ENCODE peak calls at places on chromosomes 12 and 14, in ten cellular contexts. One of them, this sample, is unnamed.

GRCh38 chr12:88638388-88638787 is 58.1 kb upstream of the KITLG start:
- DNase-seq in left lung: no peak
- DNase-seq in CD8-positive, alpha-beta memory T cell: no peak
- DNase-seq in WERI-Rb-1: no peak
- DNase-seq in K562: no peak
- DNase-seq in fibroblast of lung: peak
- DNase-seq in stomach: no peak
- DNase-seq in right atrium auricular region: no peak
- DNase-seq in mesenchymal stem cell: peak
- DNase-seq in small intestine: no peak
- DNase-seq in this sample: no peak

GRCh38 chr12:58819945-58820344 is 100.4 kb downstream of the LRIG3 start:
- DNase-seq in left lung: no peak
- DNase-seq in CD8-positive, alpha-beta memory T cell: no peak
- DNase-seq in WERI-Rb-1: no peak
- DNase-seq in K562: no peak
- DNase-seq in fibroblast of lung: no peak
- DNase-seq in stomach: no peak
- DNase-seq in right atrium auricular region: no peak
- DNase-seq in mesenchymal stem cell: peak
- DNase-seq in small intestine: no peak
- DNase-seq in this sample: no peak

GRCh38 chr12:66503746-66504145 is 175.1 kb downstream of the GRIP1 start:
- DNase-seq in left lung: no peak
- DNase-seq in CD8-positive, alpha-beta memory T cell: no peak
- DNase-seq in WERI-Rb-1: no peak
- DNase-seq in K562: no peak
- DNase-seq in fibroblast of lung: no peak
- DNase-seq in stomach: no peak
- DNase-seq in right atrium auricular region: no peak
- DNase-seq in mesenchymal stem cell: no peak
- DNase-seq in small intestine: no peak
- DNase-seq in this sample: no peak

GRCh38 chr12:19884081-19884480 is 444.8 kb downstream of the AEBP2 start:
- DNase-seq in left lung: no peak
- DNase-seq in CD8-positive, alpha-beta memory T cell: no peak
- DNase-seq in WERI-Rb-1: no peak
- DNase-seq in K562: no peak
- DNase-seq in fibroblast of lung: peak
- DNase-seq in stomach: no peak
- DNase-seq in right atrium auricular region: no peak
- DNase-seq in mesenchymal stem cell: no peak
- DNase-seq in small intestine: no peak
- DNase-seq in this sample: peak

GRCh38 chr12:39764944-39765560 is 145.4 kb upstream of the ABCD2 start:
- DNase-seq in left lung: no peak
- DNase-seq in CD8-positive, alpha-beta memory T cell: no peak
- DNase-seq in WERI-Rb-1: no peak
- DNase-seq in K562: peak
- DNase-seq in fibroblast of lung: peak
- DNase-seq in stomach: no peak
- DNase-seq in right atrium auricular region: no peak
- DNase-seq in mesenchymal stem cell: peak
- DNase-seq in small intestine: peak
- DNase-seq in this sample: no peak

GRCh38 chr12:72564120-72564519 is 291.9 kb downstream of the TRHDE start:
- DNase-seq in left lung: no peak
- DNase-seq in CD8-positive, alpha-beta memory T cell: no peak
- DNase-seq in WERI-Rb-1: no peak
- DNase-seq in K562: no peak
- DNase-seq in fibroblast of lung: no peak
- DNase-seq in stomach: no peak
- DNase-seq in right atrium auricular region: no peak
- DNase-seq in mesenchymal stem cell: no peak
- DNase-seq in small intestine: no peak
- DNase-seq in this sample: no peak

GRCh38 chr14:76292561-76292960 is 83.4 kb upstream of the ESRRB start:
- DNase-seq in left lung: no peak
- DNase-seq in CD8-positive, alpha-beta memory T cell: no peak
- DNase-seq in WERI-Rb-1: no peak
- DNase-seq in K562: no peak
- DNase-seq in fibroblast of lung: no peak
- DNase-seq in stomach: no peak
- DNase-seq in right atrium auricular region: peak
- DNase-seq in mesenchymal stem cell: no peak
- DNase-seq in small intestine: no peak
- DNase-seq in this sample: no peak

GRCh38 chr14:65732112-65732511 is 319.6 kb downstream of the FUT8 start:
- DNase-seq in left lung: no peak
- DNase-seq in CD8-positive, alpha-beta memory T cell: no peak
- DNase-seq in WERI-Rb-1: no peak
- DNase-seq in K562: no peak
- DNase-seq in fibroblast of lung: no peak
- DNase-seq in stomach: no peak
- DNase-seq in right atrium auricular region: no peak
- DNase-seq in mesenchymal stem cell: no peak
- DNase-seq in small intestine: peak
- DNase-seq in this sample: no peak

GRCh38 chr14:88129306-88130056 is 124.5 kb downstream of the GPR65 start:
- DNase-seq in left lung: no peak
- DNase-seq in CD8-positive, alpha-beta memory T cell: no peak
- DNase-seq in WERI-Rb-1: no peak
- DNase-seq in K562: no peak
- DNase-seq in fibroblast of lung: peak
- DNase-seq in stomach: no peak
- DNase-seq in right atrium auricular region: no peak
- DNase-seq in mesenchymal stem cell: peak
- DNase-seq in small intestine: peak
- DNase-seq in this sample: no peak

GRCh38 chr12:4918950-4919660 is 9.4 kb downstream of the KCNA1 start:
- DNase-seq in left lung: no peak
- DNase-seq in CD8-positive, alpha-beta memory T cell: no peak
- DNase-seq in WERI-Rb-1: no peak
- DNase-seq in K562: no peak
- DNase-seq in fibroblast of lung: no peak
- DNase-seq in stomach: no peak
- DNase-seq in right atrium auricular region: no peak
- DNase-seq in mesenchymal stem cell: no peak
- DNase-seq in small intestine: no peak
- DNase-seq in this sample: no peak

GRCh38 chr12:109264095-109264942 is 44.8 kb downstream of the FOXN4 start:
- DNase-seq in left lung: peak
- DNase-seq in CD8-positive, alpha-beta memory T cell: peak
- DNase-seq in WERI-Rb-1: peak
- DNase-seq in K562: peak
- DNase-seq in fibroblast of lung: peak
- DNase-seq in stomach: peak
- DNase-seq in right atrium auricular region: peak
- DNase-seq in mesenchymal stem cell: peak
- DNase-seq in small intestine: peak
- DNase-seq in this sample: peak

GRCh38 chr14:77267937-77268699 is 2.9 kb downstream of the NGB start:
- DNase-seq in left lung: no peak
- DNase-seq in CD8-positive, alpha-beta memory T cell: no peak
- DNase-seq in WERI-Rb-1: no peak
- DNase-seq in K562: no peak
- DNase-seq in fibroblast of lung: no peak
- DNase-seq in stomach: no peak
- DNase-seq in right atrium auricular region: no peak
- DNase-seq in mesenchymal stem cell: no peak
- DNase-seq in small intestine: no peak
- DNase-seq in this sample: no peak

GRCh38 chr12:76883826-76884225 is 5.0 kb upstream of the CSRP2 start:
- DNase-seq in left lung: no peak
- DNase-seq in CD8-positive, alpha-beta memory T cell: no peak
- DNase-seq in WERI-Rb-1: no peak
- DNase-seq in K562: no peak
- DNase-seq in fibroblast of lung: peak
- DNase-seq in stomach: no peak
- DNase-seq in right atrium auricular region: no peak
- DNase-seq in mesenchymal stem cell: peak
- DNase-seq in small intestine: no peak
- DNase-seq in this sample: peak

GRCh38 chr14:22791302-22791701 is 23.9 kb downstream of the SLC7A7 start:
- DNase-seq in left lung: no peak
- DNase-seq in CD8-positive, alpha-beta memory T cell: no peak
- DNase-seq in WERI-Rb-1: no peak
- DNase-seq in K562: peak
- DNase-seq in fibroblast of lung: peak
- DNase-seq in stomach: no peak
- DNase-seq in right atrium auricular region: no peak
- DNase-seq in mesenchymal stem cell: peak
- DNase-seq in small intestine: no peak
- DNase-seq in this sample: peak

GRCh38 chr14:68403191-68403781 is 389.6 kb downstream of the ZFP36L1 start:
- DNase-seq in left lung: no peak
- DNase-seq in CD8-positive, alpha-beta memory T cell: no peak
- DNase-seq in WERI-Rb-1: no peak
- DNase-seq in K562: no peak
- DNase-seq in fibroblast of lung: no peak
- DNase-seq in stomach: no peak
- DNase-seq in right atrium auricular region: no peak
- DNase-seq in mesenchymal stem cell: no peak
- DNase-seq in small intestine: no peak
- DNase-seq in this sample: no peak
- H3K27ac ChIP-seq in left lung: peak
- H3K27ac ChIP-seq in CD8-positive, alpha-beta memory T cell: no peak
- H3K27ac ChIP-seq in WERI-Rb-1: no peak
- H3K27ac ChIP-seq in K562: no peak
- H3K27ac ChIP-seq in fibroblast of lung: no peak
- H3K27ac ChIP-seq in stomach: peak
- H3K27ac ChIP-seq in right atrium auricular region: no peak
- H3K27ac ChIP-seq in mesenchymal stem cell: no peak
- H3K27ac ChIP-seq in small intestine: no peak
- H3K27ac ChIP-seq in this sample: no peak

DNA sequence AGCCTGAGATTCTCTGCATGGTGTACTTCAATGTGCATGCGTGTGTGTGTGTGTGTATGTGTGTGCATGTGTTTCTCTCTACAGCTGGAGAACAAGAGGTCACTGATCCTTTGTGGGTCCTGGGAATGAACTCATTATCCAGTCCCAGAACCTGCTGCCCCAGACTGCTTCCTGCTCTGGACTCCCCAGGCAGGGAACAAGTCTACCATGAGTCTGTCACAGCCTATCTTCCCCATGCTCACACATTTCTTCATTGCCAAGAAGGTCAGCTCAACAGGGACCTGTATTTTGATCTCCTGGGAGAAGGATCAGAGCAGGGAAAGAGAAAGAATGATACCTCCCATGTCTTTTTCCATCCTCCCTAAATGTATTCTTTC is 2.9 kb upstream of the AGAP2 start:
- DNase-seq in left lung: no peak
- DNase-seq in CD8-positive, alpha-beta memory T cell: no peak
- DNase-seq in WERI-Rb-1: no peak
- DNase-seq in K562: no peak
- DNase-seq in fibroblast of lung: no peak
- DNase-seq in stomach: no peak
- DNase-seq in right atrium auricular region: no peak
- DNase-seq in mesenchymal stem cell: no peak
- DNase-seq in small intestine: no peak
- DNase-seq in this sample: no peak
- H3K4me3 ChIP-seq in left lung: no peak
- H3K4me3 ChIP-seq in CD8-positive, alpha-beta memory T cell: peak
- H3K4me3 ChIP-seq in WERI-Rb-1: no peak
- H3K4me3 ChIP-seq in K562: no peak
- H3K4me3 ChIP-seq in fibroblast of lung: no peak
- H3K4me3 ChIP-seq in stomach: peak
- H3K4me3 ChIP-seq in right atrium auricular region: peak
- H3K4me3 ChIP-seq in mesenchymal stem cell: no peak
- H3K4me3 ChIP-seq in small intestine: no peak
- H3K4me3 ChIP-seq in this sample: no peak

DNA sequence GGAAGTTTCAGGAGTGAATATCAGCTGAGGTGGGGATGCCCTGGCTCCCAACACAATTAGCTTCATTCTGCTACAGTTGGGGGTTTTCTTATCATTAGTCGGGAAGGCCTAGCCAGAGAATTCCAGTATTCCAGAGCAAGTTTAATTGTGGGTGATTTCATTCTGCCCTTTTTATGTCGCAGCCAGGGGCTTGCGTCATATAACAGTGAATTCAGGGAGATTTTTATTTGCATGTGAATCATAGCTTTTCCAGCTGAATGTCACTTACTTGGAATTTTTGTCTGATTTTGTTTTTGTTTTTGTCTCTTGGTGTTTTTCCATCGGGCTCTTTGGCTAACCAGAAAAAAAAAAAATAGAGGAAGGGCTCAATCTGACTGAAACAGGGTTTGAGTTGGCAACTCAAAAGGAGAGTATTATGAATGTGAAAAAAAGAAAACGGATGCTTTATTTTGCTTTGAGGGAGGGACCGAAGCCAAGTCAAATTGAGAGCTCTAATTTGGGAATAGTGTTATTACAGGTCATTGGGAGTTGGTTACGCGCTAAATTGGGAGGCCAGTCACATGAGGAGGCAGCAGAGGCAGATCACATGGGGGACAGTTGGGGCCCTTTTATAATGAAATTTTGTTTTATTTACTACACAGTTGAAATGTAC is 119.4 kb downstream of the SAMD4A start:
- DNase-seq in left lung: no peak
- DNase-seq in CD8-positive, alpha-beta memory T cell: no peak
- DNase-seq in WERI-Rb-1: no peak
- DNase-seq in K562: no peak
- DNase-seq in fibroblast of lung: peak
- DNase-seq in stomach: no peak
- DNase-seq in right atrium auricular region: peak
- DNase-seq in mesenchymal stem cell: peak
- DNase-seq in small intestine: no peak
- DNase-seq in this sample: no peak
- H3K27ac ChIP-seq in left lung: peak
- H3K27ac ChIP-seq in CD8-positive, alpha-beta memory T cell: no peak
- H3K27ac ChIP-seq in WERI-Rb-1: no peak
- H3K27ac ChIP-seq in K562: no peak
- H3K27ac ChIP-seq in fibroblast of lung: peak
- H3K27ac ChIP-seq in stomach: peak
- H3K27ac ChIP-seq in right atrium auricular region: peak
- H3K27ac ChIP-seq in mesenchymal stem cell: peak
- H3K27ac ChIP-seq in small intestine: no peak
- H3K27ac ChIP-seq in this sample: no peak

DNA sequence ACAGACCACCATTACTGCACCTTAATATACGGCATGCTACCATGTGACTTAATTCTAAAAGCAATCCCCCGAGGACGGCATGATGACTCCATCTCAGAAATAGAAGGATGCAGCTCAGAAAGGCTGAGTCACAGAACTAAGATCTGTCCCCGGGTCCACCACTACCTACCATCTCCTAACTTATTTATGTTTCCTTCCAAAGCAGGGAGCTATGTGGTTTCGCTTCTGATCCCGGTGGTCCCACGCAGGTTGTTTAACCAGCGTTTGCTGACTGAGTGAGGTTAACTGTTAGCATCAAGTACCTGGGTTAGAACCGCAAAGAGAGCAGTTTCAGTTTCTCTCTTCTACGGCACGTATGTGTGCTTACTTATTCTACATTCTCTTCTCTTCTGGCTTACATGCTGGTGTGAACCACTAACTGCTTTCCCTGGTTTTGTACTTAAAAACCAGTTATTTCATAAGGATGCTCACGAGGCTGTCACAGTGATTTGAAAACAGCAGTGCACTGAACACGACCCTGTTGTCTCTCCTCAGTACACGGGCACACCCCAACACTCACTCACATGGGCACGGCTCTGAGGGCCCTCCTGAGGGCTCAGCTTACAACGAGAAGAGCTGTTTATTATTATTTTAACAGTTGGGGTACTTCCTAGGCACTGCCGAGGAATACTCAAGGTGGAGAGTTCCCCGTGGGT is 66.7 kb downstream of the CCDC88C start:
- DNase-seq in left lung: no peak
- DNase-seq in CD8-positive, alpha-beta memory T cell: peak
- DNase-seq in WERI-Rb-1: no peak
- DNase-seq in K562: no peak
- DNase-seq in fibroblast of lung: no peak
- DNase-seq in stomach: no peak
- DNase-seq in right atrium auricular region: no peak
- DNase-seq in mesenchymal stem cell: no peak
- DNase-seq in small intestine: peak
- DNase-seq in this sample: no peak
- H3K4me3 ChIP-seq in left lung: no peak
- H3K4me3 ChIP-seq in CD8-positive, alpha-beta memory T cell: peak
- H3K4me3 ChIP-seq in WERI-Rb-1: no peak
- H3K4me3 ChIP-seq in K562: no peak
- H3K4me3 ChIP-seq in fibroblast of lung: no peak
- H3K4me3 ChIP-seq in stomach: peak
- H3K4me3 ChIP-seq in right atrium auricular region: no peak
- H3K4me3 ChIP-seq in mesenchymal stem cell: no peak
- H3K4me3 ChIP-seq in small intestine: no peak
- H3K4me3 ChIP-seq in this sample: no peak